ENCODE peak calls at places on chromosomes 7 and 10, in six cellular contexts. G, I, Z, K, W and A are unnamed samples.
A peak's percentile ranks its signal among the peaks of the same experiment; 100 is the strongest.

GRCh38 chr7:6210973-6211372 is 61.5 kb downstream of the CYTH3 start:
- DNase-seq in W (no peak), K (no peak), Z (no peak), I (no peak), G (no peak), A (no peak)

GRCh38 chr10:59885430-59886134 is 20.8 kb downstream of the CCDC6 start:
- DNase-seq in G (no peak), W (no peak), I (no peak), Z (no peak), K (no peak), A (no peak)

GRCh38 chr10:46019541-46020343 is 10.7 kb downstream of the NCOA4 start:
- DNase-seq in W (no peak), G (no peak), I (no peak), K (no peak), Z (no peak), A (no peak)

GRCh38 chr7:108003591-108003935 is 602 bp upstream of the LAMB1 start:
- DNase-seq in G (no peak), W (no peak), Z (no peak), I (no peak), K (no peak), A (no peak)

GRCh38 chr7:25619963-25620799 is 391.9 kb upstream of the NPVF start:
- DNase-seq in W (no peak), Z (no peak), G (peak; percentile 71), K (no peak), I (no peak), A (peak; percentile 8)

GRCh38 chr10:4046722-4047354 is 261.8 kb upstream of the KLF6 start:
- DNase-seq in I (no peak), W (no peak), K (no peak), G (no peak), Z (no peak), A (no peak)

GRCh38 chr7:5699467-5699866 is 82.0 kb downstream of the RNF216 start:
- DNase-seq in G (no peak), I (no peak), K (no peak), Z (peak; percentile 42), W (no peak), A (no peak)

GRCh38 chr10:99524050-99524666 is 8.6 kb upstream of the NKX2-3 start:
- DNase-seq in W (no peak), K (no peak), I (no peak), G (no peak), Z (no peak), A (no peak)

GRCh38 chr7:92735707-92736106 is 100.7 kb downstream of the CDK6 start:
- DNase-seq in W (no peak), Z (peak; percentile 80), I (no peak), G (no peak), K (no peak), A (no peak)

GRCh38 chr10:80471715-80472233 is 17.7 kb downstream of the TSPAN14 start:
- DNase-seq in I (no peak), G (no peak), K (no peak), W (no peak), Z (no peak), A (no peak)

GRCh38 chr10:88728107-88728763 is 22.2 kb downstream of the LIPK start:
- DNase-seq in Z (no peak), K (no peak), W (no peak), G (no peak), I (no peak), A (no peak)

GRCh38 chr10:8829592-8829991 is 775.1 kb downstream of the GATA3 start:
- DNase-seq in K (no peak), W (no peak), I (no peak), Z (no peak), G (no peak), A (no peak)

GRCh38 chr7:135879238-135879637 is 97.9 kb downstream of the MTPN start:
- DNase-seq in Z (peak; percentile 42), W (no peak), G (no peak), I (no peak), K (no peak), A (no peak)

GRCh38 chr7:130227883-130228575 is 20.4 kb downstream of the SSMEM1 start:
- DNase-seq in W (no peak), I (no peak), K (no peak), G (peak; percentile 63), Z (no peak), A (no peak)
- H3K4me3 ChIP-seq in W (no peak overlapping the region), I (no peak overlapping the region), K (no peak overlapping the region), G (no peak overlapping the region), Z (no peak overlapping the region), A (no peak overlapping the region)

GRCh38 chr7:157444011-157444842 is 107.4 kb downstream of the DNAJB6 start:
- DNase-seq in I (no peak), W (no peak), Z (no peak), G (no peak), K (peak; percentile 43), A (no peak)
- H3K27ac ChIP-seq in I (no peak overlapping the region), W (no peak overlapping the region), Z (no peak overlapping the region), G (no peak overlapping the region), K (no peak overlapping the region), A (no peak overlapping the region)

GRCh38 chr7:131555565-131556054 is 818 bp downstream of the PODXL start:
- DNase-seq in W (no peak), G (no peak), K (no peak), Z (no peak), I (no peak), A (peak; percentile 21)

GRCh38 chr7:131556055-131556911 is at the start of gene PODXL:
- DNase-seq in K (peak; percentile 89), G (peak; percentile 99), I (peak; percentile 78), W (no peak), Z (peak; percentile 17), A (peak; percentile 44)

GRCh38 chr7:131553906-131554305 is 2.5 kb downstream of the PODXL start:
- DNase-seq in W (no peak), K (no peak), I (no peak), Z (no peak), G (no peak), A (no peak)

GRCh38 chr7:131556912-131557457 is 557 bp upstream of the PODXL start:
- DNase-seq in I (no peak), W (no peak), G (no peak), K (no peak), Z (no peak), A (no peak)

GRCh38 chr7:131554880-131555516 is 1.4 kb downstream of the PODXL start:
- DNase-seq in Z (no peak), G (no peak), K (no peak), I (no peak), W (no peak), A (no peak)
- H3K4me3 ChIP-seq in Z (no peak overlapping the region), G (peak overlapping the region; percentile 72), K (peak overlapping the region; percentile 79), I (peak overlapping the region; percentile 60), W (peak overlapping the region; percentile 5), A (no peak overlapping the region)

GRCh38 chr10:79220296-79220695 is 127.0 kb upstream of the PPIF start:
- DNase-seq in K (no peak), Z (no peak), I (no peak), G (peak; percentile 58), W (no peak), A (no peak)

GRCh38 chr10:79223346-79224048 is 123.8 kb upstream of the PPIF start:
- DNase-seq in W (no peak), K (peak; percentile 80), I (no peak), Z (peak; percentile 86), G (peak; percentile 86), A (no peak)

GRCh38 chr10:79221110-79222051 is 125.9 kb upstream of the PPIF start:
- DNase-seq in Z (peak; percentile 95), I (no peak), K (peak; percentile 85), G (peak; percentile 84), W (no peak), A (no peak)

GRCh38 chr10:79223001-79223345 is 124.3 kb upstream of the PPIF start:
- DNase-seq in K (no peak), G (no peak), I (no peak), W (no peak), Z (no peak), A (no peak)

GRCh38 chr10:79222186-79222585 is 125.1 kb upstream of the PPIF start:
- DNase-seq in W (no peak), Z (no peak), I (no peak), K (no peak), G (no peak), A (no peak)
- H3K27ac ChIP-seq in W (no peak overlapping the region), Z (no peak overlapping the region), I (no peak overlapping the region), K (peak overlapping the region; percentile 63), G (peak overlapping the region; percentile 93), A (no peak overlapping the region)

DNA sequence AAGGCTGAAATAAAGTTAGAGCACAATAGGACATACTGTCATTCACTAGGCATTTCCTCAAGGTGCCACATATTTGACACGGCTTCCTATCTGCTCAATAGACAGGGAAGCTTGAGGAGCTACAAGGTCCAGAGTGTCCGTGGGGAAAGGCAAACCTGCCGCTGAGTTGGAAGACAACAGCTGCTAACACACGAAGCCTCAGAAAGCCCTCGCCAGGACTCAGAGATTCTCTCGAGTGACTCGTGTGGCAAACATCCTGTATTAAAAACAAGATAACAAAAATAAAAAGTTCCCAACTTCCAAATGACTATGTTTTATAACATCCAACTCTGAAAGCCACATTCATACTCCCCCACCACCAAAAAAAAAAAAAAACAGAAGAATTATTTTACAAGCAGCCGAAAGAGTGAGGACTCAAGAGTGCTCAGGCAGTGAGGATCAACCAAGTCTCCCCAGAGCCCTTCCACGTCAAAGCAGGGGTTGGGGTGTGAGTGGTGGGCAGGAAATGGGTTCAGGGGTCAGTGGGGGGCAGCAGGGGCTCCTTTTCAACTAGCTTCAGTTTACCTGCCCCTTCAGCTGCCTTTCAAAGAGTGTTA is 67.6 kb downstream of the STK17A start:
- DNase-seq in Z (peak; percentile 92), I (no peak), K (no peak), G (no peak), W (no peak), A (peak; percentile 24)
- H3K4me3 ChIP-seq in Z (no peak overlapping the region), I (no peak overlapping the region), K (no peak overlapping the region), G (no peak overlapping the region), W (no peak overlapping the region), A (peak overlapping the region; percentile 86)

GRCh38 chr10:77587424-77587806 is 50.2 kb downstream of the KCNMA1 start:
- DNase-seq in Z (no peak), G (no peak), W (no peak), K (no peak), I (no peak), A (no peak)

GRCh38 chr10:77590344-77591237 is 47.0 kb downstream of the KCNMA1 start:
- DNase-seq in Z (no peak), I (no peak), G (no peak), W (no peak), K (peak; percentile 60), A (no peak)

GRCh38 chr10:77591238-77591880 is 46.2 kb downstream of the KCNMA1 start:
- DNase-seq in I (no peak), W (no peak), Z (no peak), K (no peak), G (no peak), A (no peak)

GRCh38 chr10:77586719-77587423 is 50.7 kb downstream of the KCNMA1 start:
- DNase-seq in Z (peak; percentile 98), W (no peak), I (no peak), G (no peak), K (peak; percentile 78), A (no peak)

GRCh38 chr10:77588886-77589285 is 48.7 kb downstream of the KCNMA1 start:
- DNase-seq in I (no peak), W (no peak), Z (no peak), K (no peak), G (no peak), A (no peak)
- H3K27ac ChIP-seq in I (peak overlapping the region; percentile 82), W (no peak overlapping the region), Z (no peak overlapping the region), K (peak overlapping the region; percentile 84), G (no peak overlapping the region), A (no peak overlapping the region)

DNA sequence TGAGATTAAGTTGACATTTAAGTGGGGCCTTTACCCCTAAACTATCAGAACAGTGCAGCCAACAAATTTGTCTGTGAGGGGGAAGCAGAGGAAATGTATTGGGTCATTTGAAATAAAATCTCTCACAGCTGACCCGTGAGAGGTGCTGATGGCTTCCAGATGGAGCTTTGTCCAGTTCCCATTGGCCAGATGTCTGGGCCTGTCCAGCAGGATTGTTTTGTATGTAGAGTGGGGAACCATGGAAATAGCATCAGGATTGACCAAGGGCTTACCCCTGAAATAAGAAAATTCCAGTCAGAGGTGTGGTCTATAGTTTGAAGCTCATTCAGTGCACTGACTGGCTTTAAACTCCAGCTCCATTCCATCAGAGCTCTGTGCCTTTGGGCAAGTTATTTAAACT is 50.6 kb downstream of the INHBA start:
- DNase-seq in G (no peak), I (no peak), Z (peak; percentile 13), W (no peak), K (no peak), A (no peak)
- H3K4me3 ChIP-seq in G (no peak overlapping the region), I (no peak overlapping the region), Z (no peak overlapping the region), W (no peak overlapping the region), K (no peak overlapping the region), A (no peak overlapping the region)